ENCODE peak calls at places on chromosomes 16 and 17, in seven cellular contexts. S is ascending aorta, I is heart left ventricle, K is body of pancreas, N is dorsolateral prefrontal cortex, A is Peyer's patch, P is suprapubic skin. D is an unnamed sample. For H3K27me3, the result is how much of the 10 kb centered on the place peaks cover.

GRCh38 chr17:34993031-34993430 is 12.7 kb downstream of the LIG3 start:
- DNase-seq in S (no peak), I (no peak), K (no peak), N (no peak), A (no peak), P (no peak), D (no peak)

GRCh38 chr17:57016764-57017116 is 38.8 kb downstream of the SCPEP1 start:
- DNase-seq in S (no peak), I (no peak), K (no peak), N (no peak), A (no peak), P (no peak), D (no peak)

GRCh38 chr16:17211797-17212196 is 259.0 kb downstream of the XYLT1 start:
- DNase-seq in S (no peak), I (no peak), K (no peak), N (no peak), A (no peak), P (no peak), D (no peak)

GRCh38 chr16:8832383-8833100 is 34.9 kb downstream of the PMM2 start:
- DNase-seq in S (no peak), I (no peak), K (no peak), N (no peak), A (no peak), P (no peak), D (no peak)

GRCh38 chr17:76992911-76993310 is 124.7 kb downstream of the MGAT5B start:
- DNase-seq in S (no peak), I (no peak), K (no peak), N (no peak), A (no peak), P (no peak), D (no peak)

GRCh38 chr17:64614266-64615011 is 47.7 kb downstream of the SMURF2 start:
- DNase-seq in S (no peak), I (no peak), K (no peak), N (no peak), A (no peak), P (no peak), D (no peak)

GRCh38 chr17:76437467-76438402 is 15.2 kb downstream of the UBE2O start:
- DNase-seq in S (no peak), I (no peak), K (no peak), N (no peak), A (no peak), P (no peak), D (no peak)

GRCh38 chr17:19250421-19251141 is 13.4 kb downstream of the EPN2 start:
- DNase-seq in S (no peak), I (no peak), K (peak), N (peak), A (peak), P (peak), D (peak)

GRCh38 chr16:66167564-66168291 is 198.8 kb upstream of the CDH5 start:
- DNase-seq in S (no peak), I (no peak), K (no peak), N (no peak), A (no peak), P (no peak), D (no peak)

GRCh38 chr17:16027708-16028584 is 28.3 kb downstream of the TTC19 start:
- DNase-seq in S (no peak), I (no peak), K (peak), N (no peak), A (no peak), P (no peak), D (no peak)

GRCh38 chr17:7479389-7480192 is at the start of gene ZBTB4:
- DNase-seq in S (no peak), I (peak), K (peak), N (no peak), A (peak), P (no peak), D (peak)

GRCh38 chr17:29292071-29292991 is 1.6 kb downstream of the NUFIP2 start:
- DNase-seq in S (peak), I (peak), K (peak), N (peak), A (peak), P (peak), D (peak)

GRCh38 chr16:66035096-66035495 is 331.4 kb upstream of the CDH5 start:
- DNase-seq in S (no peak), I (no peak), K (no peak), N (no peak), A (peak), P (no peak), D (no peak)

GRCh38 chr17:73938706-73939105 is 264.8 kb upstream of the RPL38 start:
- DNase-seq in S (no peak), I (no peak), K (no peak), N (no peak), A (no peak), P (no peak), D (no peak)

GRCh38 chr17:76075364-76076099 is 951 bp downstream of the GALR2 start:
- DNase-seq in S (no peak), I (no peak), K (no peak), N (no peak), A (no peak), P (no peak), D (no peak)

GRCh38 chr17:74532115-74532514 is 840 bp upstream of the CD300LB start:
- DNase-seq in S (no peak), I (no peak), K (no peak), N (peak), A (peak), P (peak), D (peak)

GRCh38 chr17:77772461-77772897 is 186.0 kb upstream of the TNRC6C start:
- DNase-seq in S (no peak), I (peak), K (peak), N (no peak), A (peak), P (no peak), D (peak)

GRCh38 chr17:28955408-28955807 is 4.1 kb upstream of the PHF12 start:
- DNase-seq in S (no peak), I (peak), K (no peak), N (peak), A (no peak), P (no peak), D (no peak)

GRCh38 chr16:70796301-70796700 is 4.7 kb downstream of the VAC14 start:
- DNase-seq in S (no peak), I (no peak), K (no peak), N (no peak), A (no peak), P (no peak), D (no peak)

GRCh38 chr16:10305912-10306311 is 79.9 kb upstream of the ATF7IP2 start:
- DNase-seq in S (no peak), I (no peak), K (no peak), N (no peak), A (no peak), P (no peak), D (no peak)

GRCh38 chr16:65336169-65336568 is 214.3 kb upstream of the CDH11 start:
- DNase-seq in S (no peak), I (no peak), K (no peak), N (no peak), A (no peak), P (no peak), D (no peak)

GRCh38 chr17:36132421-36132831 is 28.8 kb downstream of the CCL4 start:
- DNase-seq in S (no peak), I (no peak), K (no peak), N (no peak), A (no peak), P (no peak), D (no peak)

GRCh38 chr17:62703269-62703775 is 75.9 kb downstream of the MRC2 start:
- DNase-seq in S (peak), I (peak), K (peak), N (no peak), A (no peak), P (peak), D (peak)

GRCh38 chr17:20121359-20122235 is 112.4 kb downstream of the SPECC1 start:
- DNase-seq in S (no peak), I (no peak), K (peak), N (peak), A (peak), P (no peak), D (peak)

GRCh38 chr16:70324998-70325765 is 21.5 kb upstream of the DDX19A start:
- DNase-seq in S (no peak), I (no peak), K (no peak), N (no peak), A (no peak), P (no peak), D (no peak)

GRCh38 chr16:66360624-66361324 is 5.7 kb upstream of the CDH5 start:
- DNase-seq in S (no peak), I (peak), K (no peak), N (no peak), A (no peak), P (no peak), D (no peak)

GRCh38 chr16:89689142-89689541 is 2.7 kb downstream of the CDK10 start:
- DNase-seq in S (no peak), I (no peak), K (no peak), N (no peak), A (no peak), P (no peak), D (peak)

GRCh38 chr17:59439711-59440110 is 108.3 kb downstream of the YPEL2 start:
- DNase-seq in S (no peak), I (no peak), K (no peak), N (no peak), A (no peak), P (no peak), D (no peak)

GRCh38 chr16:66399930-66400329 is 27.2 kb upstream of the BEAN1 start:
- DNase-seq in S (no peak), I (no peak), K (no peak), N (no peak), A (peak), P (no peak), D (no peak)

GRCh38 chr16:50685456-50686058 is 4.4 kb upstream of the SNX20 start:
- DNase-seq in S (no peak), I (no peak), K (no peak), N (no peak), A (no peak), P (no peak), D (no peak)

GRCh38 chr17:82670661-82671060 is 22.4 kb upstream of the WDR45B start:
- DNase-seq in S (no peak), I (no peak), K (no peak), N (no peak), A (no peak), P (peak), D (no peak)

GRCh38 chr17:17402558-17402957 is 74.2 kb upstream of the MED9 start:
- DNase-seq in S (no peak), I (no peak), K (no peak), N (no peak), A (no peak), P (no peak), D (no peak)
- TF ChIP-seq CTCF in S (no peak), I (no peak), K (no peak), N (no peak), A (no peak), P (no peak), D (no peak)

GRCh38 chr17:46821482-46822387 is 3.2 kb upstream of the WNT3 start:
- DNase-seq in S (no peak), I (no peak), K (no peak), N (no peak), A (no peak), P (no peak), D (no peak)

GRCh38 chr17:46823657-46824056 is 5.2 kb upstream of the WNT3 start:
- DNase-seq in S (no peak), I (no peak), K (no peak), N (no peak), A (no peak), P (no peak), D (no peak)

GRCh38 chr17:46822388-46822921 is 4.0 kb upstream of the WNT3 start:
- DNase-seq in S (no peak), I (no peak), K (no peak), N (no peak), A (peak), P (no peak), D (peak)

GRCh38 chr17:46827274-46827673 is 8.8 kb upstream of the WNT3 start:
- DNase-seq in S (no peak), I (no peak), K (no peak), N (no peak), A (no peak), P (no peak), D (no peak)

DNA sequence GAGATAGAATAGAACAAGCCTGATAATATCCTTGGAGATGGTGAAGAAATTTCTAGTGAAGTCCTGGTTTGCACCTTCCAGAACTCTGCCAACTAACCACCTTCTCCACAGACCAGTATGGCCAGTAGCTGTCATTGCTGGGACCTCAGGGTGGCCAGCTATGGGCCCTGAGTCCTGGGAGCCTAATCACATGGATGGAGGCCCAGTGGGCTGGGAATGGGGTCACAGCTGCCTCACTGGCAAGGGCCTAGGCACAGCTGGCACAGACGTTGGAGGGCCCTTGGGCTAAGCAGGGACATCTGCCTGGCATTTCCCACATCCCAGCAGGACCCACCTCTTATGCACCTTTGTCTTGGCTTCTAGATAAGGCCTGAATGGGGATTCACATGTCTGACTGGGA is 7.6 kb upstream of the WNT3 start:
- DNase-seq in S (no peak), I (no peak), K (no peak), N (no peak), A (no peak), P (no peak), D (no peak)
- H3K27me3 ChIP-seq in S (under half), I (under half), K (under half), N (under half), A (under half), P (under half), D (under half)

DNA sequence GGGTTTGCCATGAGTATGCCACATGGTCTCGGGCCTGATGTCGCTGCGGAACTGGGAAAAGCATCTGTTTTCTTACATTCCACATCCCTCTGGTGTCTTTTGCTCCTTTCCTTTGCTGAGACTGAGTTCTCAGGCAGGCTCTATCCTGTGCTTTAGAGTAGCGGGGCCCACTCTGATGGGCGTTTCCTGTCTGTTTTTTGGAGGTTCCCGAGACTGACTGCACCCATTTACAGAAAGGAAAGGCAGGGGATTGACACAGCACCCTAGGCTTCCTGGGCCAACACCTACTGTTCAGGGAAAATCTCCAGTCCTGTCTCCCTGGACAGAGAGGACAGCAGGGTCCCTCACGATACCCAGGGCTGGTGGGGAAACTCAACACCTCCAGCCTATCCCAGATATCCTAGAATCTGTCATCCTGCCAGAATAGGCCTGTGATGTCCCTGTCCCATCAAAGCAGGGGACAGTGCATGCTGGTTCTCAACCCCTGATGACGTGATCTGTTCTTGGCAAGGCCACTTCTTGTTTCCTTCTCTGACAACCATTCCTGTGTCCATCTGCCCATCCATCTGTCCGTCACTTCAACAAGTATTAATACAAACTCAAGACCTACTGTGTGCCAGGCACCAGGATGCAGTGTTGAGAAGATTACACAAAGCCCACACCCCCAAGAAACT is 42.2 kb downstream of the ACTG1 start:
- DNase-seq in S (no peak), I (no peak), K (no peak), N (no peak), A (no peak), P (no peak), D (no peak)
- H3K27ac ChIP-seq in S (no peak), I (no peak), K (no peak), N (peak), A (no peak), P (peak), D (no peak)

DNA sequence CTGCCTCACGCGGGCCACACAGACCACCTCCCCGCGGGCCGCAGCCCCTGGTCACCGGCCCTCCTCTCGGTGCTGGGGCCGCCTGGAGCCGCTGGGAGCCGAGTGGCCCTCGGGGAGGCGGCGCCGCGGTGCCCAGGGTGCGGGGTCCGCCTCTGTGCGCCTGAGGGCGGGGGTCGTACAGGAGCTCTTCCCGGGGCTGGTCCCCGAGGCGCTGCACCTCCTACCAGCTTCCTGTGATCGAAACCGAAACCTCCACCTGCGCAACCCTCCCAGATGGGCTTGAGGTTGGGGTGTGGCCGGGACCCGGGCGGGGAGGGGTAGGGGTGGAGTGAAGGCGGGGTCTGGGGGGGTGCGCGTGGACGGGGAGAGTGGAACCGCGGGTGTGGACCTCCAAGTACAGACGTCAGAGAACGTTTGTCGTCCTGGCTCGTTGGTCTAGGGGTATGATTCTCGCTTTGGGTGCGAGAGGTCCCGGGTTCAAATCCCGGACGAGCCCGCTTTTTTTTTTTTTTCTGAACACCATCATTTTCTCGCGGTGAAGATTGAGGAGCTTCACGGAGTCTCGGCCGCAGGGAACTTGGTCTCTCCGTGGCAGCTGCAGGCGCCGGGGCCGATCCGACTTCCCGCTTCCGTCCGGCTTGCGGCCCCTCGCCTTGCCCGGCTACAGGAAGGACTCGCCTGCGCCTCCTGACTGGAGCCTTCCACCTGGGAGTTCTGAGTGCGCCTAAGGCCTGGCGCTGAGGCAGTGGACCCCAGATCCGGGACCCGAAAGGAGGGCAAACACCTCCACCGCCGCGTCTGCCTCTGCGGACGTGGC is 23.9 kb downstream of the ZNF213 start:
- DNase-seq in S (peak), I (peak), K (peak), N (peak), A (peak), P (peak), D (peak)
- TF ChIP-seq CTCF in S (no peak), I (no peak), K (no peak), N (no peak), A (no peak), P (no peak), D (no peak)

GRCh38 chr17:79104898-79105600 is 30.4 kb downstream of the ENGASE start:
- DNase-seq in S (no peak), I (no peak), K (no peak), N (no peak), A (no peak), P (no peak), D (no peak)
- H3K27me3 ChIP-seq in S (under half), I (under half), K (under half), N (under half), A (under half), P (half or more), D (half or more)

DNA sequence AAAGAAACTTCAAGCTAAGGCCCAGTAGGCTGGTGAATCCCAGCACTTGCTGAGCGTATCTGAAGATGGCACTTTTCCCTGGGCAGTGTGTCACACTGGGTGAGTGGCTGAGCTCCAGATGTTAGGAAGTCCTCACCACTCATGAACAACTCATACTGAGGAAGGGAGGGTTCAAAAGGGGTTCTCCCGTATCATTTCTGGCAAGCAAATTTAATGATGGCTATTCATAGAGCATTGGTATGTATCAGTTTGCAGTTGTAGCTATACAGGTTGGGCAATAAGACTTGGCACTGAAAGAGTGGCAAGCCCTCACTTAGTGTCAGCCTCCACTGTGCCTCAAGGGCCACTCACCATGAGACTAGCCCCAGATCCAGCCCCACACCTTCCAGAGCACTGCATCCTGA is 10.7 kb downstream of the GFOD2 start:
- DNase-seq in S (no peak), I (no peak), K (no peak), N (no peak), A (no peak), P (no peak), D (no peak)
- H3K27ac ChIP-seq in S (no peak), I (no peak), K (no peak), N (no peak), A (no peak), P (no peak), D (no peak)

GRCh38 chr17:9956474-9957131 is 51.5 kb upstream of the RCVRN start:
- DNase-seq in S (no peak), I (no peak), K (no peak), N (no peak), A (no peak), P (no peak), D (no peak)

GRCh38 chr17:9957244-9957643 is 52.2 kb upstream of the RCVRN start:
- DNase-seq in S (no peak), I (no peak), K (no peak), N (no peak), A (no peak), P (no peak), D (no peak)

GRCh38 chr17:9958586-9959281 is 53.7 kb upstream of the RCVRN start:
- DNase-seq in S (no peak), I (no peak), K (no peak), N (no peak), A (no peak), P (no peak), D (no peak)

DNA sequence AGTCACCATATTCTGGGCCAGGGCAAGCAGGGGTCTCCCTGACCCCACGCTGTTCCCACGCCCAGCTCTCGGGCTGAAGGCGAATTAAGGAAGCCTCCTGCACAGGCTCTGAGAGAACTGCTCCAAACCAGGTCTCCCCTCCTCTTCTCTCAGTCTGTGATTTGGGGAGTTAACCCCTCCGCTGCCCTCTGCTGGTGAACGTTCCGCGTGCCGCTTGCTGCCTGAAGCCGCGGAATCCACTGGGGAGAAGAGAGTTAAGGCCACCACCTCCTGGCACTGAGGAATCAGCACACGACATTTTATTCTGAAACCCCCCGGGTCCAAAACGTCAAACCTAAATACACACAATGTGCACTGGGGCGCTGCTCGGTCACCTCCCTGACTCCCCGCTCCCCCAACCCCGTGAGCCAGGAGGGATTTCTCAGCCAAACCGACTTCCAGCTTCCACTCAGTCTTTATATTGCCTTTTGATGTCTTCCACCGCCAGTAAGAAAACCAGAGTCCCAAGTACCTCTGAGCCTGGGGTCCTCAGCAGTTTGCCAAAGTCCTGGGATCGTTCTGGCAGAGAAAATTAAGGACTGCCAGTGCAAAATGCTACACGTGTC is 54.4 kb upstream of the RCVRN start:
- DNase-seq in S (no peak), I (no peak), K (no peak), N (peak), A (no peak), P (no peak), D (no peak)
- TF ChIP-seq CTCF in S (no peak), I (no peak), K (no peak), N (peak), A (peak), P (no peak), D (peak)

GRCh38 chr16:86289304-86289703 is 221.0 kb upstream of the FOXF1 start:
- DNase-seq in S (no peak), I (no peak), K (no peak), N (no peak), A (no peak), P (no peak), D (no peak)
- H3K27me3 ChIP-seq in S (under half), I (half or more), K (under half), N (half or more), A (under half), P (half or more), D (under half)